ENCODE peak calls at places on chromosomes 7 and 10, in nine cellular contexts. U is Panc1; B is left ventricle myocardium superior; C is frontal cortex; H is activated T-cell treated with anti-CD3 and anti-CD28 coated beads, Interleukin-2, amount 50 U/mL, for 48 hours; N is RPMI7951; G is stimulated activated CD4-positive, alpha-beta T cell treated with anti-CD3 and anti-CD28 coated beads, TNF-alpha, amount 100 ng/mL, for 1 hour; I is amniotic stem cell; R is nucleus accumbens. P is an unnamed sample.

GRCh38 chr7:31991846-31992245 is 78.4 kb downstream of the PDE1C start:
- DNase-seq in U (no peak), B (no peak), C (no peak), H (no peak), N (peak), G (no peak), I (no peak), R (no peak), P (no peak)

GRCh38 chr10:57790703-57791102 is 477.0 kb downstream of the IPMK start:
- DNase-seq in U (no peak), B (no peak), C (no peak), H (no peak), N (no peak), G (no peak), I (no peak), R (no peak), P (no peak)

GRCh38 chr10:12501851-12502525 is 152.6 kb downstream of the CAMK1D start:
- DNase-seq in U (no peak), B (peak), C (no peak), H (no peak), N (no peak), G (no peak), I (no peak), R (no peak), P (no peak)

GRCh38 chr10:86391236-86391840 is 24.7 kb upstream of the GRID1 start:
- DNase-seq in U (no peak), B (no peak), C (no peak), H (no peak), N (no peak), G (no peak), I (no peak), R (no peak), P (no peak)

GRCh38 chr10:110207805-110208613 is 604 bp downstream of the MXI1 start:
- DNase-seq in U (no peak), B (peak), C (peak), H (peak), N (no peak), G (no peak), I (no peak), R (peak), P (no peak)

GRCh38 chr7:111362660-111363059 is 199.6 kb downstream of the IMMP2L start:
- DNase-seq in U (no peak), B (no peak), C (no peak), H (no peak), N (peak), G (no peak), I (no peak), R (no peak), P (no peak)

GRCh38 chr10:71333154-71333887 is 14.3 kb downstream of the SLC29A3 start:
- DNase-seq in U (no peak), B (peak), C (no peak), H (no peak), N (no peak), G (no peak), I (no peak), R (no peak), P (no peak)

GRCh38 chr10:115861455-115861854 is 411.6 kb downstream of the GFRA1 start:
- DNase-seq in U (no peak), B (no peak), C (no peak), H (no peak), N (no peak), G (no peak), I (no peak), R (no peak), P (no peak)

GRCh38 chr10:27448926-27449325 is 55.2 kb upstream of the RAB18 start:
- DNase-seq in U (no peak), B (no peak), C (no peak), H (no peak), N (peak), G (no peak), I (no peak), R (no peak), P (no peak)

GRCh38 chr7:128947854-128948253 is 10.1 kb downstream of the IRF5 start:
- DNase-seq in U (no peak), B (no peak), C (no peak), H (no peak), N (peak), G (no peak), I (no peak), R (no peak), P (no peak)